ENCODE peak calls at places on chromosomes 13 and 19, in eight cellular contexts. J is cardiac muscle cell, H is esophagus squamous epithelium, V is omental fat pad, T is BJ, S is HFF-Myc, L is adrenal gland, B is MCF 10A. D is an unnamed sample.
A peak's percentile ranks its signal among the peaks of the same experiment; 100 is the strongest.

GRCh38 chr13:25971499-25972145 is 80.2 kb downstream of the SHISA2 start:
- DNase-seq in L (no peak), H (no peak), J (no peak), B (no peak), V (no peak), T (no peak), S (no peak), D (no peak)

GRCh38 chr19:45676851-45677263 is 8.8 kb downstream of the GIPR start:
- DNase-seq in L (no peak), V (no peak), T (no peak), S (no peak), H (no peak), B (no peak), J (no peak), D (no peak)

GRCh38 chr13:113119166-113119821 is 3.3 kb upstream of the F10 start:
- DNase-seq in S (no peak), H (no peak), B (no peak), J (no peak), L (no peak), V (no peak), T (no peak), D (no peak)

GRCh38 chr13:32426981-32427851 is 714 bp downstream of the N4BP2L1 start:
- DNase-seq in S (no peak), V (no peak), J (peak; percentile 51), H (no peak), T (no peak), L (peak; percentile 63), B (no peak), D (peak; percentile 34)

GRCh38 chr13:19860884-19861655 is 2.4 kb downstream of the ZMYM5 start:
- DNase-seq in B (peak; percentile 88), J (no peak), S (no peak), L (no peak), V (no peak), H (no peak), T (no peak), D (no peak)

GRCh38 chr13:53105477-53105876 is 76.9 kb downstream of the OLFM4 start:
- DNase-seq in V (no peak), B (no peak), J (no peak), T (no peak), S (no peak), L (no peak), H (no peak), D (no peak)

GRCh38 chr19:34676697-34677385 is at the start of gene SCGB2B2:
- DNase-seq in V (no peak), L (no peak), J (peak; percentile 46), B (no peak), T (no peak), H (no peak), S (peak; percentile 9), D (no peak)

GRCh38 chr19:5627395-5627904 is 4.6 kb downstream of the SAFB start:
- DNase-seq in T (no peak), L (peak; percentile 46), H (no peak), B (no peak), V (no peak), J (no peak), S (peak; percentile 40), D (peak; percentile 56)

GRCh38 chr19:11418518-11419506 is at the start of gene RGL3:
- DNase-seq in J (peak; percentile 68), H (no peak), S (no peak), T (no peak), L (peak; percentile 56), V (no peak), B (no peak), D (peak; percentile 67)

GRCh38 chr19:10007811-10008211 is 2.5 kb downstream of the COL5A3 start:
- DNase-seq in H (no peak), B (peak; percentile 15), J (no peak), S (no peak), V (no peak), T (peak; percentile 49), L (no peak), D (peak; percentile 63)

GRCh38 chr13:99605417-99606321 is 104.4 kb downstream of the TM9SF2 start:
- DNase-seq in T (no peak), V (no peak), S (no peak), L (peak; percentile 43), J (peak; percentile 52), B (peak; percentile 58), H (no peak), D (peak; percentile 38)

GRCh38 chr13:99608345-99608744 is 107.1 kb downstream of the TM9SF2 start:
- DNase-seq in H (no peak), T (no peak), S (no peak), L (no peak), B (no peak), V (no peak), J (no peak), D (no peak)

GRCh38 chr13:99610702-99611289 is 109.5 kb downstream of the TM9SF2 start:
- DNase-seq in J (no peak), T (no peak), L (no peak), H (no peak), V (no peak), B (no peak), S (no peak), D (no peak)

GRCh38 chr13:99604636-99605035 is 103.4 kb downstream of the TM9SF2 start:
- DNase-seq in T (no peak), B (no peak), S (no peak), H (no peak), V (no peak), L (no peak), J (no peak), D (no peak)

GRCh38 chr13:99606322-99607089 is 105.2 kb downstream of the TM9SF2 start:
- DNase-seq in B (peak; percentile 82), T (no peak), H (peak; percentile 61), J (peak; percentile 91), L (peak; percentile 92), S (no peak), V (peak; percentile 75), D (peak; percentile 91)
- TF ChIP-seq CTCF in B (no peak), T (no peak), H (no peak), J (no peak), L (no peak), S (no peak), V (no peak), D (no peak)

GRCh38 chr13:82758056-82758455 is 1124.2 kb downstream of the SLITRK1 start:
- DNase-seq in S (peak; percentile 35), H (no peak), L (no peak), T (no peak), B (peak; percentile 4), V (no peak), J (peak; percentile 13), D (no peak)
- TF ChIP-seq CTCF in S (peak; percentile 47), H (no peak), L (no peak), T (no peak), B (peak; percentile 4), V (no peak), J (peak; percentile 32), D (no peak)

DNA sequence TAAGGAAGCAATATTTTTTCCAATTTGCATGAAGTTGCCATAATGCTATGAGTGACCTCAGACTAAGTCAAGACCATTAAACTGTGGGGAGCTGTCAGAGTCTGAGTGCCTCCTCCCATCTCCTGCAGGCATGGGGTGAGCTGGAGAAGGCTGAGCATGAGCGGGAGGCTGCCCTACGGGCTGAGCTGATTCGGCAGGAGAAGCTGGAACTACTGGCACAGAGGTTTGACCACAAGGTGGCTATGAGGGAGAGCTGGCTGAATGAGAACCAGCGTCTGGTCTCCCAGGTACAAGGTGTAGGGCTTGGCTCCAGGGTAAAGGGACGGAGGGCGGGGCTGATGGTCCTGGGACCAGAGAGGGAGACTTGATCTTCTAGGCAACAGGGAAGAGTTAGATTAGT is 35.8 kb downstream of the SPTBN4 start:
- DNase-seq in S (no peak), H (no peak), B (peak; percentile 45), L (no peak), J (no peak), T (no peak), V (no peak), D (no peak)
- TF ChIP-seq CTCF in S (no peak), H (no peak), B (peak; percentile 20), L (no peak), J (no peak), T (no peak), V (no peak), D (no peak)

GRCh38 chr19:23273022-23273593 is 22.9 kb upstream of the ZNF724 start:
- DNase-seq in H (no peak), T (no peak), B (no peak), V (no peak), J (peak; percentile 36), L (no peak), S (no peak), D (no peak)

DNA sequence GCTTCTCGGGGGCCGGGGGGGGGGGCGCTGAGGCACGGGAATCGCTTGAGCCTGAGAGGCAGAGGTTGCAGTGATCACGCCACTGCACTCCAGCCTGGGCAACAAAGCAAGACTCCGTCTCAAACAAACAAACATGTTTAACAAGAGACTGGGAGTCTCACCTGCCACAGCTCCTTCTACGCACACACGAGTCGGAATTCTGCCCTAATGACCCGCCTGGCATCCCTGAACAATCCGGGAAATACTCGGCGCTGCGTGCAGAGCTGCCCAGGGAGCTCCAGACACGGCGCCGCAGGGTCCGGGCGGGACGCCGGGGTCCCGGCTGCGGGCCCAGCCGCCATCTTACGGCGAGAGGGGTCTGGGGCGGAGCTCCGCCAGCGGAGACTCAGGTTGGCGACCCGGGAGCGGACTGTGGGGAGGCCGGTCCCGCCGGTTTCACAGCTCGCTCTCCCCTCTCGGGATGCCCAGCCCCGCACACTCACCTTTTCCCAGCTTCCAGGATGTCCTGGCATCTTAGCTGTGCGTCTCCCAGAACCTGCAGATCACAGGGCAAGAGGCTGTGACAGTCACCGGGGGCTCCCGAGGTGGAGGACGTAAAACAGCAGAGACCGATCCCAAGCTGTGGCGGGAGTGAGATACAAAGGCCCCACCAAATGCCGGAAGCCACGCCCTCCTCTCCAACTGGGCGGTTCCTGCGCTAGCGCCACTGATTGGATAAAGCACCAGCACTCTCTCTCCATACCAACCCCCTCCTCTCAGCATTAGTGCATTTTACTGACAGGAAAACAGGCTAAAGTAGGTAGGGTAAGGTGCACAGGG is 23.6 kb upstream of the ZNF724 start:
- DNase-seq in J (peak; percentile 95), T (peak; percentile 50), L (peak; percentile 90), V (peak; percentile 83), B (peak; percentile 92), S (peak; percentile 72), H (peak; percentile 45), D (peak; percentile 92)
- TF ChIP-seq CTCF in J (no peak), T (peak; percentile 13), L (no peak), V (no peak), B (no peak), S (no peak), H (no peak), D (no peak)

D was measured in left ventricle myocardium inferior.